ENCODE peak calls at places on chromosomes 6 and 20, in four cellular contexts. R is GM12878, U is HepG2, C is K562. O is an unnamed sample.

GRCh38 chr6:154302111-154302752 is 54.4 kb downstream of the IPCEF1 start:
- DNase-seq in C (peak), U (no peak), R (peak), O (no peak)

GRCh38 chr6:42179956-42180335 is 6.8 kb downstream of the GUCA1A start:
- DNase-seq in C (no peak), R (no peak), U (no peak), O (no peak)

GRCh38 chr6:56795852-56796532 is 153.3 kb upstream of the DST start:
- DNase-seq in U (no peak), C (no peak), R (no peak), O (no peak)

GRCh38 chr6:88919032-88919431 is 44.4 kb downstream of the RNGTT start:
- DNase-seq in R (no peak), U (no peak), C (no peak), O (no peak)

GRCh38 chr6:51120016-51120415 is 301.3 kb downstream of the TFAP2B start:
- DNase-seq in R (no peak), C (no peak), U (no peak), O (no peak)

GRCh38 chr20:62928246-62928939 is 2.1 kb upstream of the DIDO1 start:
- DNase-seq in R (no peak), C (no peak), U (no peak), O (peak)

GRCh38 chr6:109237082-109237985 is 142.0 kb downstream of the CEP57L1 start:
- DNase-seq in C (peak), U (no peak), R (no peak), O (no peak)

GRCh38 chr20:62063601-62063980 is 2.1 kb downstream of the TAF4 start:
- DNase-seq in U (no peak), C (no peak), R (no peak), O (peak)

GRCh38 chr6:112833546-112834215 is 486.6 kb downstream of the RFPL4B start:
- DNase-seq in C (no peak), U (no peak), R (no peak), O (no peak)

GRCh38 chr20:10524034-10524476 is 89.0 kb downstream of the SLX4IP start:
- DNase-seq in U (no peak), R (no peak), C (no peak), O (peak)

GRCh38 chr6:127484207-127484858 is 25.1 kb upstream of the KIAA0408 start:
- DNase-seq in C (no peak), U (peak), R (peak), O (no peak)

GRCh38 chr6:84860493-84860892 is 96.1 kb upstream of the TBX18 start:
- DNase-seq in C (no peak), U (no peak), R (no peak), O (no peak)

GRCh38 chr6:164039954-164040375 is 625.4 kb downstream of the QKI start:
- DNase-seq in U (no peak), R (no peak), C (peak), O (no peak)

GRCh38 chr6:154567695-154568220 is 57.3 kb upstream of the CNKSR3 start:
- DNase-seq in U (no peak), C (no peak), R (no peak), O (no peak)

GRCh38 chr20:62239278-62239879 is 1.1 kb downstream of the OSBPL2 start:
- DNase-seq in U (no peak), C (no peak), R (no peak), O (no peak)

GRCh38 chr20:58331961-58332551 is 22.5 kb downstream of the RAB22A start:
- DNase-seq in R (no peak), U (no peak), C (no peak), O (no peak)

GRCh38 chr6:43282636-43283513 is 15.2 kb upstream of the SLC22A7 start:
- DNase-seq in U (no peak), C (no peak), R (no peak), O (no peak)

GRCh38 chr20:44180814-44181213 is 6.2 kb downstream of the JPH2 start:
- DNase-seq in R (no peak), U (no peak), C (no peak), O (peak)

GRCh38 chr20:5092765-5093339 is 26.9 kb downstream of the PCNA start:
- DNase-seq in C (no peak), U (no peak), R (no peak), O (no peak)

GRCh38 chr6:170152989-170153388 is 137.9 kb downstream of the DLL1 start:
- DNase-seq in C (peak), U (peak), R (no peak), O (peak)

GRCh38 chr6:151425561-151425960 is 26.4 kb downstream of the RMND1 start:
- DNase-seq in U (no peak), R (no peak), C (no peak), O (no peak)

GRCh38 chr20:46289416-46289815 is 18.9 kb downstream of the CDH22 start:
- DNase-seq in R (no peak), C (no peak), U (no peak), O (no peak)

GRCh38 chr20:14918981-14919380 is 581.6 kb upstream of the FLRT3 start:
- DNase-seq in C (no peak), U (no peak), R (no peak), O (no peak)

GRCh38 chr6:119445666-119446622 is 96.4 kb upstream of the MAN1A1 start:
- DNase-seq in U (no peak), C (peak), R (no peak), O (peak)

GRCh38 chr6:33746036-33746600 is 587 bp downstream of the IP6K3 start:
- DNase-seq in U (no peak), C (no peak), R (no peak), O (peak)

GRCh38 chr6:1240766-1241165 is 71.1 kb upstream of the FOXQ1 start:
- DNase-seq in U (no peak), C (no peak), R (no peak), O (no peak)

GRCh38 chr6:117444600-117444999 is 18.9 kb upstream of the ROS1 start:
- DNase-seq in U (no peak), C (no peak), R (no peak), O (no peak)

GRCh38 chr20:50245561-50246366 is 55.1 kb downstream of the CEBPB start:
- DNase-seq in C (no peak), U (no peak), R (no peak), O (no peak)

GRCh38 chr20:36538026-36538764 is 3.1 kb upstream of the MYL9 start:
- DNase-seq in U (no peak), C (no peak), R (no peak), O (no peak)
- TF ChIP-seq POLR2AphosphoS5 in U (no peak), C (no peak), R (no peak), O (no peak)

DNA sequence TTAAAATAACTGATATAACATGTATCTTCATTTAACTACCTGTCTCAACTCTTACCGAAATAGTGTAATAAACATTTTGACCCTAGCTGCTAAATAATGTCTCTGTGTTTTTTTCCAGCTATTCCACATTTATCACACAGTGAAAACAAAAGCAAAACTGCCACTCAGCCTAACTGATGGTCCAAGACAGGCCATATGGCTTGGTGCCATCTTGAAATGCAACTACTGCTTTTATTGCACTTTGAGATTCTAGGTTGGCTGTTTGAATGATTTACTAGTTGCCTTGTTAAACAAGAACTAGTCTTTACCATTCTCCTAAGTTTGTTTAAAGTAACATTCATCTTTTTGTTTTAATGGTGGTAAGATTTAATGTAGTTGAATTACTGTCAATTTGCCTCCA is 739.8 kb downstream of the TFAP2A start:
- DNase-seq in C (no peak), R (no peak), U (no peak), O (no peak)
- TF ChIP-seq JUNB in C (no peak), R (no peak), U (no peak), O (no peak)

GRCh38 chr6:52820198-52820597 is 16.6 kb upstream of the GSTA1 start:
- DNase-seq in C (no peak), U (no peak), R (no peak), O (no peak)

GRCh38 chr6:52815167-52816092 is 11.8 kb upstream of the GSTA1 start:
- DNase-seq in C (peak), U (peak), R (no peak), O (peak)
- H3K27ac ChIP-seq in C (no peak), U (peak), R (no peak), O (no peak)

GRCh38 chr20:53574259-53574789 is 19.3 kb downstream of the ZNF217 start:
- DNase-seq in U (no peak), C (no peak), R (no peak), O (no peak)
- TF ChIP-seq POLR2AphosphoS5 in U (no peak), C (no peak), R (peak), O (no peak)

GRCh38 chr6:157383471-157383870 is 2.5 kb downstream of the ZDHHC14 start:
- DNase-seq in C (no peak), U (no peak), R (no peak), O (no peak)

GRCh38 chr6:157379656-157380457 is 1.1 kb upstream of the ZDHHC14 start:
- DNase-seq in R (peak), C (peak), U (peak), O (peak)

GRCh38 chr6:157380779-157381561 is at the start of gene ZDHHC14:
- DNase-seq in R (peak), C (peak), U (peak), O (peak)

GRCh38 chr6:157380458-157380778 is 572 bp upstream of the ZDHHC14 start:
- DNase-seq in U (no peak), R (no peak), C (peak), O (peak)

DNA sequence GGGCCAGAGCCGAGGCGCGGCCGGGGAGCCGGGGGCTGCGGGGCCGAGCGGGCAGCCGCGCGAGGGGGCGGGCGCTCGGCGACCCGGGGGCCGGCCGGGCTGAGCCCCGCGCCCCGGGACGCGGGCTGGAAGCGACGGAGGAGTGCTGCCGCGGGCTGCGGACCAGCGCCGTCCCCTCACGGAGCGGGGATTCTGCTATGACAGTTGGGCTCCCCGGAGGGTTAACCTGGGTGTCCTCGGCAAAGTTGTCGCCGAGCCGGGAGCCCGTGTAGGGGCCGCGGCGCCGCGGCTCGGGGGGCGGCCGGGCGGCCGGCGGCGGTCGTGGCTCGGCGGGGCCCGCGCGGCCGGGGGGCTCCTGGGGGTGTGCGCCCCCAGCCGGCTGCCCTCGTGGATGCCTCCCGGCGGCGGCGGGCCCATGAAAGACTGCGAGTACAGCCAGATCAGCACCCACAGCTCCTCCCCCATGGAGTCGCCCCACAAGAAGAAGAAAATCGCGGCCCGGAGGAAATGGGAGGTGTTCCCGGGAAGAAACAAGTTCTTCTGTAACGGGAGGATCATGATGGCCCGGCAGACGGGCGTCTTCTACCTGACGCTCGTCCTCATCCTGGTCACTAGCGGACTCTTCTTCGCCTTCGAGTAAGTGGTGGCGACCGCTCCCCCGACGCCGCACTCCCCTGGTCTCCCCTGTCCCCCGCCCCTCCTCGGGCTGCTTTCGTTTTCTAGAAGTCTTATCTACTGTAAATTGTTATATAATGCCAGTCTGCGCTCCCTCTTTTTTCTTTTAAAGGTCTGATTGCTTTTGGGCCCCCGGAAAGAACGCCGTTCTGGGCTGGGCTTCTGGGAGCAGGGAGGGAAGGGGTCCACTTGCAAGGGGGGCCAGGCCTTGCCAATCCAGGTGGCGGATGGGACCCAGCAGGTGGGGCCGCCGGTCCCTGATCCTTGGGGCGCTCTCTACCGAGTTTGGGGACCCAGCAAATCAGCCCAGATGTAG is 936 bp downstream of the ZDHHC14 start:
- DNase-seq in R (no peak), U (peak), C (peak), O (peak)
- TF ChIP-seq JUNB in R (no peak), U (no peak), C (no peak), O (no peak)

DNA sequence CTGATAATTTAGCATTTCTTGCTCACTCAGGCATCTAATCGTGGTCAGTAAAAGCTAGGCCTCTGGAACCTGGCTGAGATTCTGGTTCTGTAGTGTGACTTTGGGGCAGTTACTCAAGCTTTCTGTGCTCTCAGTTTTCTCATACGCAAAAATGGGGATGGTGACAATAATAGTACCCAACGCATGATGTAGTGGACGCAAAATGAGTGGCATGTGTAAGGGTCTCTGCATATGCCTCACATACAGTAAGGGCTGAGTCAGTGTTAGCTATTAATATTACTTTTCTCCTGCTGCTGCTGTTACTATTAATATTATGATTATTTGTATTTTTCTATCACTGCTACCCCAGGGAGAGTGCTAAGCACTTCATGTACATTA is 686 bp downstream of the GINS1 start:
- DNase-seq in R (no peak), U (no peak), C (no peak), O (no peak)
- H3K27ac ChIP-seq in R (peak), U (peak), C (peak), O (peak)

DNA sequence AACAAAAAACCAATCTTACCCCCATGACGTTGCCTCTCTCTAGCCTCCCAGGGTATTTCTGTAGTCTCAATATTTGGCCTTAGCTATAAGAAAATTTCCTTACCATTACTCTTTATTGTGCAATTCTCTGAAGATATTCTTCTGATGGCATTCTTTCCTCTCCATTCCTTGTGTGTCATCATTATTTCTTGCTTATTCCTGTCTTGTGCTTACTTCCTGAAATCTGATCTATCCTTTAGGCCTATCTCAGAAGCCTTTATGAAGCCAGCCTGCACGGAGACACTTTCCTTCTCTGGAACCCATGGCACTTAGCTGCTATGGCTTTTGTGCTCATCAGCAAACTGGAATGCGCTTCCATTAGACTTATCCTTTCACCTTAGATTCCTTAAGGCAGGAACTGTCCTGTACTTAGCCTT is 65.9 kb upstream of the DDR1 start:
- DNase-seq in R (no peak), U (no peak), C (no peak), O (no peak)
- TF ChIP-seq POLR2AphosphoS5 in R (no peak), U (no peak), C (no peak), O (no peak)

GRCh38 chr6:46525583-46525982 is 34.3 kb upstream of the RCAN2 start:
- DNase-seq in C (no peak), R (no peak), U (no peak), O (no peak)

GRCh38 chr6:46526607-46527006 is 35.4 kb upstream of the RCAN2 start:
- DNase-seq in C (no peak), R (no peak), U (no peak), O (peak)

GRCh38 chr6:46528956-46529750 is 37.9 kb upstream of the RCAN2 start:
- DNase-seq in R (no peak), U (no peak), C (no peak), O (no peak)
- TF ChIP-seq JUNB in R (no peak), U (no peak), C (no peak), O (no peak)